ENCODE peak calls at places on chromosomes 12 and 14, in nine cellular contexts. L is spleen, E is brain microvascular endothelial cell, P is cardiac fibroblast, I is stomach, C is BE2C, Q is astrocyte of the cerebellum, V is coronary artery, H is AG04449. Z is an unnamed sample.

GRCh38 chr14:67411820-67412421 is at the start of gene PLEK2:
- DNase-seq in C (peak), H (no peak), Q (no peak), E (no peak), V (no peak), I (peak), L (peak), P (peak), Z (no peak)

GRCh38 chr12:109921982-109922381 is 21.9 kb downstream of the TCHP start:
- DNase-seq in Q (no peak), V (no peak), I (no peak), E (no peak), H (no peak), L (no peak), C (no peak), P (no peak), Z (no peak)

GRCh38 chr12:110253176-110253575 is 27.9 kb upstream of the ATP2A2 start:
- DNase-seq in C (no peak), H (no peak), I (peak), P (peak), E (peak), V (peak), Q (no peak), L (no peak), Z (peak)

GRCh38 chr12:119802472-119802871 is 74.6 kb downstream of the CIT start:
- DNase-seq in V (no peak), E (no peak), P (peak), L (no peak), Q (peak), I (no peak), H (no peak), C (peak), Z (peak)

GRCh38 chr14:76546426-76547221 is 170.7 kb downstream of the ESRRB start:
- DNase-seq in L (no peak), Q (no peak), P (no peak), H (no peak), I (no peak), E (no peak), C (peak), V (no peak), Z (no peak)

GRCh38 chr14:61174395-61175386 is 106.4 kb downstream of the TMEM30B start:
- DNase-seq in V (no peak), P (peak), C (no peak), Q (no peak), I (no peak), L (no peak), H (no peak), E (no peak), Z (peak)

GRCh38 chr12:81465191-81465590 is 294.0 kb downstream of the PPFIA2 start:
- DNase-seq in L (no peak), E (no peak), C (no peak), P (no peak), I (no peak), H (no peak), Q (no peak), V (no peak), Z (no peak)

GRCh38 chr12:69447892-69448291 is 22.3 kb upstream of the FRS2 start:
- DNase-seq in C (no peak), H (no peak), Q (no peak), P (no peak), I (no peak), V (no peak), E (no peak), L (no peak), Z (no peak)

GRCh38 chr12:97561321-97562230 is 99.0 kb downstream of the RMST start:
- DNase-seq in I (no peak), L (no peak), E (no peak), C (no peak), Q (peak), H (no peak), V (no peak), P (no peak), Z (no peak)

GRCh38 chr12:68975811-68976210 is 42.8 kb upstream of the CPM start:
- DNase-seq in E (no peak), Q (no peak), I (no peak), C (no peak), L (no peak), V (no peak), P (no peak), H (no peak), Z (no peak)

GRCh38 chr14:65958664-65959562 is 527.3 kb upstream of the CCDC196 start:
- DNase-seq in L (no peak), H (no peak), P (peak), C (no peak), I (no peak), V (no peak), E (no peak), Q (no peak), Z (peak)

GRCh38 chr12:13187399-13187798 is 9.1 kb upstream of the EMP1 start:
- DNase-seq in H (no peak), C (no peak), V (peak), Q (no peak), I (no peak), L (no peak), E (peak), P (no peak), Z (peak)

GRCh38 chr12:95784886-95785285 is 5.7 kb downstream of the NTN4 start:
- DNase-seq in I (no peak), L (no peak), E (no peak), P (no peak), C (no peak), Q (no peak), V (no peak), H (no peak), Z (no peak)

GRCh38 chr14:103118019-103118662 is 5.1 kb upstream of the TNFAIP2 start:
- DNase-seq in C (no peak), H (no peak), L (no peak), E (no peak), V (no peak), I (no peak), P (peak), Q (no peak), Z (no peak)

GRCh38 chr12:77324416-77324762 is 259.0 kb upstream of the E2F7 start:
- DNase-seq in L (no peak), H (no peak), I (no peak), Q (no peak), E (no peak), P (no peak), V (no peak), C (no peak), Z (no peak)

GRCh38 chr12:43289412-43289811 is 262.6 kb downstream of the ADAMTS20 start:
- DNase-seq in C (no peak), L (no peak), I (no peak), Q (no peak), H (no peak), P (peak), E (no peak), V (no peak), Z (peak)

GRCh38 chr14:58299665-58300202 is 1.4 kb downstream of the ARID4A start:
- DNase-seq in P (peak), V (no peak), L (no peak), C (no peak), E (no peak), H (no peak), Q (no peak), I (no peak), Z (no peak)

GRCh38 chr12:65999564-66000280 is 130.8 kb downstream of the LLPH start:
- DNase-seq in L (no peak), C (no peak), Q (peak), V (no peak), H (no peak), P (peak), I (no peak), E (peak), Z (peak)

GRCh38 chr12:19855876-19856275 is 416.6 kb downstream of the AEBP2 start:
- DNase-seq in I (no peak), E (no peak), Q (no peak), L (no peak), H (no peak), P (peak), V (no peak), C (no peak), Z (no peak)

GRCh38 chr14:77607741-77608302 is 8.6 kb downstream of the SPTLC2 start:
- DNase-seq in C (no peak), V (no peak), Q (no peak), E (no peak), I (no peak), H (no peak), L (no peak), P (no peak), Z (no peak)

GRCh38 chr12:77734489-77734888 is 96.2 kb upstream of the NAV3 start:
- DNase-seq in P (peak), V (no peak), Q (no peak), C (no peak), E (no peak), I (no peak), H (peak), L (no peak), Z (peak)

GRCh38 chr12:92431146-92431545 is 271.6 kb upstream of the PLEKHG7 start:
- DNase-seq in H (no peak), L (peak), I (no peak), Q (no peak), C (no peak), P (no peak), V (no peak), E (no peak), Z (no peak)

GRCh38 chr12:100895197-100895596 is 100.6 kb downstream of the ANO4 start:
- DNase-seq in V (no peak), I (no peak), E (no peak), H (no peak), P (no peak), L (no peak), C (no peak), Q (no peak), Z (no peak)

GRCh38 chr12:115611477-115611876 is 666.0 kb downstream of the MED13L start:
- DNase-seq in I (peak), Q (no peak), C (peak), H (no peak), V (no peak), L (no peak), E (no peak), P (no peak), Z (no peak)

GRCh38 chr12:118065380-118065779 is 4.4 kb upstream of the WSB2 start:
- DNase-seq in E (no peak), Q (no peak), H (no peak), I (no peak), L (no peak), P (no peak), C (no peak), V (no peak), Z (no peak)

GRCh38 chr12:10301103-10301502 is 6.6 kb upstream of the KLRD1 start:
- DNase-seq in Q (no peak), E (peak), C (no peak), P (peak), I (no peak), V (no peak), L (no peak), H (no peak), Z (no peak)

GRCh38 chr12:12384601-12385321 is 27.9 kb downstream of the BORCS5 start:
- DNase-seq in Q (no peak), L (no peak), P (no peak), I (no peak), V (no peak), E (no peak), C (no peak), H (no peak), Z (no peak)

GRCh38 chr14:20631023-20631820 is 10.3 kb downstream of the OR6S1 start:
- DNase-seq in I (peak), L (peak), E (peak), Q (no peak), V (no peak), P (peak), C (peak), H (no peak), Z (no peak)

GRCh38 chr14:50812856-50813543 is 18.0 kb downstream of the NIN start:
- DNase-seq in Q (no peak), I (no peak), C (no peak), E (no peak), L (no peak), V (no peak), P (no peak), H (no peak), Z (no peak)

GRCh38 chr14:80629606-80630005 is 311.9 kb downstream of the CEP128 start:
- DNase-seq in I (no peak), P (peak), H (no peak), Q (peak), C (no peak), L (no peak), V (no peak), E (no peak), Z (peak)

GRCh38 chr14:96940009-96940408 is 142.8 kb downstream of the VRK1 start:
- DNase-seq in H (no peak), P (no peak), I (no peak), Q (no peak), V (no peak), L (no peak), C (no peak), E (no peak), Z (no peak)

GRCh38 chr14:95480109-95480886 is 36.2 kb downstream of the SYNE3 start:
- DNase-seq in E (peak), V (peak), C (no peak), L (no peak), P (peak), I (no peak), H (no peak), Q (no peak), Z (peak)

GRCh38 chr12:58341791-58342190 is 400.4 kb downstream of the ATP23 start:
- DNase-seq in C (no peak), L (no peak), H (no peak), P (peak), Q (peak), I (no peak), E (no peak), V (no peak), Z (peak)

GRCh38 chr14:53192023-53192422 is 38.9 kb upstream of the DDHD1 start:
- DNase-seq in Q (no peak), P (peak), I (no peak), L (no peak), V (no peak), E (no peak), H (no peak), C (no peak), Z (peak)

GRCh38 chr12:26122681-26123481 is 2.0 kb downstream of the BHLHE41 start:
- DNase-seq in P (peak), L (peak), V (peak), I (peak), E (peak), Q (peak), H (no peak), C (peak), Z (peak)

GRCh38 chr12:120413901-120414695 is 23.8 kb upstream of the COX6A1 start:
- DNase-seq in Q (no peak), V (no peak), I (peak), L (no peak), H (no peak), E (no peak), C (no peak), P (no peak), Z (no peak)

GRCh38 chr12:104604070-104604994 is 147.6 kb downstream of the CHST11 start:
- DNase-seq in P (peak), Q (peak), L (no peak), E (peak), C (peak), V (peak), H (peak), I (peak), Z (peak)

GRCh38 chr12:119230804-119231203 is 52.1 kb downstream of the HSPB8 start:
- DNase-seq in H (no peak), E (no peak), C (no peak), Q (no peak), I (no peak), V (no peak), L (no peak), P (no peak), Z (no peak)

GRCh38 chr12:25469368-25469767 is 83.7 kb downstream of the LMNTD1 start:
- DNase-seq in V (no peak), H (no peak), P (no peak), I (no peak), L (no peak), E (no peak), Q (no peak), C (no peak), Z (no peak)

GRCh38 chr14:106506901-106507305 is 980.5 kb downstream of the TMEM121 start:
- DNase-seq in L (no peak), Q (no peak), I (no peak), E (no peak), P (no peak), C (no peak), H (no peak), V (no peak), Z (no peak)
- H3K4me3 ChIP-seq in L (no peak), Q (no peak), I (no peak), E (no peak), P (no peak), C (no peak), H (no peak), V (no peak), Z (no peak)

DNA sequence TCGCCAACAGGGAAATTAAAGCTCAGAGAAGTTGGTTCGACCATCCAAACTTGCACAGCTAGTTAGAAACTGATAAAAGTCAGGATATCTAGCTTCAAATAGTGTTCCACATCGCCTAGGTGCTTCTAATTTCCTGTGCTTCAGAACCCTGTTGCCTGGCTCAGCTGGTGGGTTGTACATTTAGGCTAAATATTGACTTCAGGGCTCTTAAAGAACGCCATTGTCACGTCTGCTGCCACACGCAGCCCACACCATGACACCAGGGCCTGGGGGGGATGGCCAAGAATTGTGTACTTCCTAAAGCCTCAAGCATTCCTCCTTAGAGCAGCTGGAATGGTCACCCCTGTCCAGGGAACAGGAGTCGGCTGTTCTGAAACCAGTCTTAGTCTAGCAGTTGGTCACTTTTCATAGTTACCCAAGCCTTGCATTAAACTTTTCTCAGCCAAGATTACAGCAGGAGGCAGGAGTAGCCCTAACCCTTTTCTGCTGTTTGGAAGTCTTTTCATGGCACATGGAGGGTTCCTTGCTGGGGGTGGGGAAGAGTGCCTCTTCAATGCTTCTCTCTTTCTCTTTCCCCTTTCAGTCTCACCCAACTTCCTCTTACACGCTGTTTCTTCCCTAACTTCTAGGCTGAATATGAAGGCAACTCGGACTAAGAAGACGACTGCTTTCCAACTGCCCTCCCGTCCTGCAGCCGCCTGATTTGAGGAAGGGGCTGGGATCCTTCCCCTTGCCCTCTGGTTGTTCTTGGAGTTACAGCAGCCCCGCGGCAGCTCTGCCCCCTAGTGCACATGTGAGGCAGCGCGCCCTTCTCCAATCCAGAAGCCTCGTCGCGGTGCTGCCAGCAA is 17.1 kb downstream of the FOS start:
- DNase-seq in P (peak), L (peak), Q (no peak), E (peak), H (no peak), I (peak), V (peak), C (peak), Z (peak)
- TF ChIP-seq CTCF in P (peak), L (peak), Q (peak), E (peak), H (peak), I (peak), V (peak), C (peak), Z (peak)

DNA sequence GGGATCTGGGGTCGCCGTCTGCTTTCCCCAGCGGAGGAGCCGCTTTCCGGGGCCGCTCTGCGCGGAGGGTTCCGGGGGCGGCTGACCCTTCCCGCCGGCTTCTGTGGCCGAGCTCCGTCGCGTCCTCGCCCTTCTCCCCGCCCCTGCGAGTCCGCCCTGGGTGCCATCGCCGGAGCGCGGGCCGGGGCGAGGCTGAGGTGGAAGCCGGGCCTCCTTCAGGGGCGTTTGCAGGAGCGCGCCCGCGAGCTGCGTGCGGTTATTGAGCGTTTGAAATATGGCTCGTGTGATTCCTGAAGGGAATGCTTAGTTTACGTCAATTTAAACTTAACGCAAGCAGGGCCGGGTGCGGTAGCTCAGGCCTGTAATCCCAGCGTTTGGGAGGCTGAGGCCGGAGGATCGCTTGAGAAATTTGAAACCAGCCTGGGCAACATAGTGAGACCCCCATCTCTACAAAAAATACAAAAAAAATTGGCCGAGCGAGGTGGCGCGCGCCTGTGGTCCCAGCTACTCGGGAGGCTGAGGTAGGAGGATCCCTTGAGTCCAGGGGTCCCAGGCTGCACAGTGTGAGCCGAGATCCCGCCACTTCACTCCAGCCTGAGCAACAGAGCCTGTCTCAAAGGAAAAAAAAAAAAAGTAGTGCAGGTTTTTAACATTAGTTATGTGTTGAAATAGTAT is 664 bp downstream of the PGAM5 start:
- DNase-seq in V (no peak), Q (no peak), H (no peak), L (no peak), I (peak), E (no peak), C (no peak), P (no peak), Z (no peak)
- H3K4me3 ChIP-seq in V (peak), Q (peak), H (peak), L (peak), I (peak), E (peak), C (peak), P (peak), Z (peak)

GRCh38 chr12:123427036-123427769 is 9.3 kb downstream of the RILPL2 start:
- DNase-seq in V (no peak), I (no peak), H (no peak), C (no peak), Q (no peak), E (no peak), L (peak), P (no peak), Z (no peak)

GRCh38 chr12:123421314-123421713 is 15.2 kb downstream of the RILPL2 start:
- DNase-seq in I (no peak), V (no peak), H (no peak), P (no peak), Q (no peak), C (no peak), L (no peak), E (no peak), Z (no peak)
- TF ChIP-seq CTCF in I (no peak), V (no peak), H (no peak), P (no peak), Q (peak), C (no peak), L (no peak), E (no peak), Z (no peak)

DNA sequence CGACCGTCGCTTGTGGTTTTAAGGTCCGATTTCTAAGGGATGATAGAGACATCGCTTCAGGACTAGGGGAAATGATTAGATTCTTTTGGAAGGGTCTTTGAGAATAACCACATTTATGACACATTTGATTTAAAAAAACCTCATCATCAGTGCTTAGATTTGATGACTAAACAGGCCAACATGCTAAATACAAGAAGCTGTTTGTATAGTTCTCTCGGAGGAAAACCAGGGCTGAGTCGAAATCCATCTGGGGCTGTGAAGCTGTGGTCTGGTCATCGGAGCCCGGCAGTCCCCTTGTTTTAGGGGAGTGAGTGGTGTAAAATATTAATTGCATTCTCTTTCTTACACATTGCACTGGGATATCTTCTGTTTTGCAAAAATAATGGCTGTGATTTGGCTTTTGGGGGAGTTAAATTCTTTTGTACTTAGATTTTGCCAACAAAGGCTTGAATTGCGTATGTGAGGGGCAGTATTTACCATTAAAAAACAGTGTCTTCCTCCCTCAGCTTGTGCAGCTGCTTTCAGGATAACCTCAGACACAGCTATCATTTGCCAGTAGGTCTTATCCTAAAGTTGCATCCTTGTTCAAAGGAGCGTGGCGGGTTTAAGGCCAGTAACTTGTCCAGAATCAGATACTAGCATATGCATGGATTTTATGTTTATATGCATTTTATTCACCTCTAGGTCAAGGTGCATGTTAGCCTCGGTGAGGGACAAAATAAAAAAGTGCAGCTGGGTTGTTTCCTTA is 598 bp downstream of the GNG2 start:
- DNase-seq in P (no peak), Q (no peak), C (no peak), V (no peak), I (no peak), E (no peak), L (no peak), H (no peak), Z (peak)
- H3K4me3 ChIP-seq in P (peak), Q (peak), C (peak), V (peak), I (peak), E (peak), L (peak), H (peak), Z (peak)

Z was measured in foreskin fibroblast.